ENCODE peak calls at places on chromosomes 11 and 22, in nine cellular contexts. V is HS-5; P is SK-N-DZ; C is NCI-H524; W is cardiac muscle cell; Q is thoracic aorta; N is stimulated activated CD4-positive, alpha-beta T cell treated with anti-CD3 and anti-CD28 coated beads, Interleukin-15, amount 100 ng/mL, for 48 hours; U is GF-D8; X is HFFc6. E is an unnamed sample.

GRCh38 chr22:30250713-30251267 is 4.2 kb upstream of the LIF start:
- DNase-seq in V (peak; percentile 29), P (no peak), C (no peak), W (no peak), Q (no peak), N (no peak), U (no peak), X (peak; percentile 48), E (no peak)

GRCh38 chr22:43005106-43005505 is 9.8 kb downstream of the PACSIN2 start:
- DNase-seq in V (no peak), P (no peak), C (no peak), W (no peak), Q (no peak), N (no peak), U (no peak), X (no peak), E (no peak)

GRCh38 chr22:17970205-17970708 is 54.1 kb downstream of the MICAL3 start:
- DNase-seq in V (no peak), P (no peak), C (peak; percentile 99), W (peak; percentile 39), Q (no peak), N (no peak), U (no peak), X (peak; percentile 10), E (no peak)

GRCh38 chr11:20762980-20763379 is 93.6 kb downstream of the NELL1 start:
- DNase-seq in V (no peak), P (no peak), C (no peak), W (no peak), Q (no peak), N (no peak), U (no peak), X (no peak), E (no peak)

GRCh38 chr11:120612363-120613263 is 101.1 kb downstream of the GRIK4 start:
- DNase-seq in V (no peak), P (no peak), C (no peak), W (peak; percentile 29), Q (no peak), N (no peak), U (no peak), X (no peak), E (no peak)

GRCh38 chr11:298406-299065 is 790 bp downstream of the IFITM5 start:
- DNase-seq in V (no peak), P (no peak), C (no peak), W (no peak), Q (no peak), N (no peak), U (no peak), X (no peak), E (no peak)

GRCh38 chr11:16815047-16815767 is 76.8 kb downstream of the C11orf58 start:
- DNase-seq in V (no peak), P (no peak), C (no peak), W (peak; percentile 59), Q (no peak), N (no peak), U (peak; percentile 17), X (no peak), E (peak; percentile 88)

GRCh38 chr22:32132126-32132525 is 27.0 kb downstream of the C22orf42 start:
- DNase-seq in V (no peak), P (no peak), C (no peak), W (no peak), Q (no peak), N (no peak), U (no peak), X (no peak), E (no peak)

GRCh38 chr11:68057807-68058206 is 19.0 kb downstream of the TCIRG1 start:
- DNase-seq in V (no peak), P (no peak), C (no peak), W (no peak), Q (no peak), N (no peak), U (no peak), X (no peak), E (no peak)

GRCh38 chr11:25625094-25625493 is 706.8 kb upstream of the ANO3 start:
- DNase-seq in V (no peak), P (no peak), C (no peak), W (no peak), Q (no peak), N (no peak), U (no peak), X (no peak), E (no peak)

GRCh38 chr22:25404923-25405853 is 159.3 kb upstream of the GRK3 start:
- DNase-seq in V (no peak), P (peak; percentile 43), C (peak; percentile 44), W (peak; percentile 78), Q (no peak), N (peak; percentile 32), U (peak; percentile 9), X (peak; percentile 47), E (peak; percentile 79)

GRCh38 chr22:38881997-38882396 is 10.0 kb upstream of the CBX6 start:
- DNase-seq in V (no peak), P (no peak), C (no peak), W (no peak), Q (no peak), N (no peak), U (no peak), X (no peak), E (no peak)

GRCh38 chr11:26442131-26442530 is 110.2 kb downstream of the ANO3 start:
- DNase-seq in V (peak; percentile 73), P (no peak), C (no peak), W (peak; percentile 2), Q (no peak), N (no peak), U (no peak), X (peak; percentile 11), E (no peak)

GRCh38 chr22:44664149-44664548 is 37.9 kb upstream of the PRR5 start:
- DNase-seq in V (no peak), P (no peak), C (no peak), W (peak; percentile 79), Q (no peak), N (no peak), U (peak; percentile 88), X (peak; percentile 11), E (peak; percentile 43)

GRCh38 chr11:47591764-47592163 is 2.4 kb downstream of the C1QTNF4 start:
- DNase-seq in V (no peak), P (no peak), C (no peak), W (no peak), Q (no peak), N (no peak), U (peak; percentile 58), X (no peak), E (peak; percentile 46)

GRCh38 chr11:93085097-93085496 is 112.7 kb downstream of the SLC36A4 start:
- DNase-seq in V (peak; percentile 29), P (no peak), C (no peak), W (peak; percentile 88), Q (no peak), N (no peak), U (peak; percentile 4), X (peak; percentile 7), E (no peak)

GRCh38 chr11:120210651-120211521 is at the start of gene OAF:
- DNase-seq in V (peak; percentile 46), P (peak; percentile 55), C (peak; percentile 52), W (peak; percentile 92), Q (no peak), N (peak; percentile 8), U (peak; percentile 93), X (peak; percentile 76), E (peak; percentile 72)

GRCh38 chr22:31987180-31987579 is 42.8 kb downstream of the YWHAH start:
- DNase-seq in V (no peak), P (no peak), C (no peak), W (no peak), Q (no peak), N (no peak), U (no peak), X (no peak), E (no peak)

GRCh38 chr11:119417726-119418540 is 5.0 kb downstream of the THY1 start:
- DNase-seq in V (peak; percentile 88), P (no peak), C (no peak), W (peak; percentile 80), Q (peak; percentile 32), N (no peak), U (no peak), X (peak; percentile 95), E (no peak)

GRCh38 chr22:50731811-50732624 is 6.0 kb upstream of the ACR start:
- DNase-seq in V (no peak), P (peak; percentile 56), C (peak; percentile 54), W (peak; percentile 55), Q (no peak), N (peak; percentile 36), U (no peak), X (peak; percentile 16), E (peak; percentile 60)

GRCh38 chr11:133710241-133710640 is 135.1 kb downstream of the SPATA19 start:
- DNase-seq in V (no peak), P (no peak), C (no peak), W (no peak), Q (no peak), N (no peak), U (no peak), X (no peak), E (no peak)

GRCh38 chr11:126645206-126645605 is 289.7 kb downstream of the ST3GAL4 start:
- DNase-seq in V (no peak), P (no peak), C (no peak), W (no peak), Q (no peak), N (no peak), U (no peak), X (no peak), E (no peak)

GRCh38 chr11:69912911-69913451 is 93.8 kb upstream of the FGF3 start:
- DNase-seq in V (no peak), P (no peak), C (no peak), W (no peak), Q (no peak), N (no peak), U (no peak), X (peak; percentile 19), E (peak; percentile 6)

GRCh38 chr11:44978961-44979331 is 28.3 kb upstream of the TP53I11 start:
- DNase-seq in V (no peak), P (no peak), C (no peak), W (no peak), Q (no peak), N (no peak), U (no peak), X (no peak), E (no peak)

GRCh38 chr22:45460288-45461109 is 42.2 kb upstream of the FBLN1 start:
- DNase-seq in V (no peak), P (peak; percentile 87), C (peak; percentile 41), W (peak; percentile 90), Q (no peak), N (no peak), U (no peak), X (no peak), E (no peak)

GRCh38 chr22:44437493-44438015 is 60.5 kb downstream of the RTL6 start:
- DNase-seq in V (no peak), P (no peak), C (no peak), W (peak; percentile 24), Q (no peak), N (no peak), U (no peak), X (no peak), E (no peak)

GRCh38 chr11:88950975-88951374 is 114.8 kb downstream of the GRM5 start:
- DNase-seq in V (no peak), P (no peak), C (no peak), W (no peak), Q (no peak), N (no peak), U (no peak), X (no peak), E (no peak)

GRCh38 chr22:42792909-42793847 is 63.9 kb downstream of the ARFGAP3 start:
- DNase-seq in V (no peak), P (no peak), C (no peak), W (no peak), Q (no peak), N (no peak), U (no peak), X (no peak), E (no peak)

GRCh38 chr11:116199182-116199581 is 573.6 kb downstream of the BUD13 start:
- DNase-seq in V (no peak), P (no peak), C (peak; percentile 97), W (no peak), Q (no peak), N (no peak), U (no peak), X (no peak), E (no peak)

GRCh38 chr11:56331861-56332491 is 13.9 kb upstream of the OR8K1 start:
- DNase-seq in V (no peak), P (no peak), C (no peak), W (no peak), Q (no peak), N (no peak), U (no peak), X (no peak), E (no peak)

GRCh38 chr22:19898831-19899567 is 42.6 kb upstream of the COMT start:
- DNase-seq in V (no peak), P (no peak), C (no peak), W (no peak), Q (no peak), N (no peak), U (no peak), X (no peak), E (no peak)